ENCODE peak calls at places on chromosomes 16 and 17, in seven cellular contexts. One of them, this sample, is unnamed.

GRCh38 chr17:61846976-61847375 is 16.4 kb downstream of the BRIP1 start:
- DNase-seq in fibroblast of the aortic adventitia: no peak
- DNase-seq in left colon: no peak
- DNase-seq in NCI-H2081: no peak
- DNase-seq in endodermal cell: no peak
- DNase-seq in HS-5: no peak
- DNase-seq in activated CD4-positive, CD25-positive, alpha-beta regulatory T cell treated with anti-CD3 and anti-CD28 coated beads, Interleukin-2, amount 50 U/mL, for 72 hours: no peak
- DNase-seq in this sample: no peak

GRCh38 chr17:47119746-47120520 is 69.2 kb downstream of the CDC27 start:
- DNase-seq in NCI-H2081: no peak
- DNase-seq in HS-5: peak
- DNase-seq in activated CD4-positive, CD25-positive, alpha-beta regulatory T cell treated with anti-CD3 and anti-CD28 coated beads, Interleukin-2, amount 50 U/mL, for 72 hours: no peak
- DNase-seq in endodermal cell: no peak
- DNase-seq in fibroblast of the aortic adventitia: peak
- DNase-seq in left colon: no peak
- DNase-seq in this sample: no peak

GRCh38 chr16:75566889-75567255 is 693 bp downstream of the GABARAPL2 start:
- DNase-seq in left colon: peak
- DNase-seq in activated CD4-positive, CD25-positive, alpha-beta regulatory T cell treated with anti-CD3 and anti-CD28 coated beads, Interleukin-2, amount 50 U/mL, for 72 hours: no peak
- DNase-seq in fibroblast of the aortic adventitia: no peak
- DNase-seq in HS-5: no peak
- DNase-seq in endodermal cell: peak
- DNase-seq in NCI-H2081: no peak
- DNase-seq in this sample: no peak

GRCh38 chr16:86166414-86166813 is 267.5 kb downstream of the IRF8 start:
- DNase-seq in left colon: no peak
- DNase-seq in endodermal cell: no peak
- DNase-seq in activated CD4-positive, CD25-positive, alpha-beta regulatory T cell treated with anti-CD3 and anti-CD28 coated beads, Interleukin-2, amount 50 U/mL, for 72 hours: no peak
- DNase-seq in HS-5: no peak
- DNase-seq in NCI-H2081: no peak
- DNase-seq in fibroblast of the aortic adventitia: no peak
- DNase-seq in this sample: no peak

GRCh38 chr16:84266451-84266850 is 26.6 kb upstream of the KCNG4 start:
- DNase-seq in HS-5: no peak
- DNase-seq in endodermal cell: peak
- DNase-seq in activated CD4-positive, CD25-positive, alpha-beta regulatory T cell treated with anti-CD3 and anti-CD28 coated beads, Interleukin-2, amount 50 U/mL, for 72 hours: peak
- DNase-seq in NCI-H2081: peak
- DNase-seq in left colon: peak
- DNase-seq in fibroblast of the aortic adventitia: peak
- DNase-seq in this sample: peak

GRCh38 chr16:1193143-1193824 is 31.8 kb downstream of the TPSG1 start:
- DNase-seq in left colon: peak
- DNase-seq in HS-5: no peak
- DNase-seq in activated CD4-positive, CD25-positive, alpha-beta regulatory T cell treated with anti-CD3 and anti-CD28 coated beads, Interleukin-2, amount 50 U/mL, for 72 hours: no peak
- DNase-seq in NCI-H2081: peak
- DNase-seq in fibroblast of the aortic adventitia: no peak
- DNase-seq in endodermal cell: no peak
- DNase-seq in this sample: peak

GRCh38 chr17:63819585-63820537 is 7.4 kb upstream of the PSMC5 start:
- DNase-seq in activated CD4-positive, CD25-positive, alpha-beta regulatory T cell treated with anti-CD3 and anti-CD28 coated beads, Interleukin-2, amount 50 U/mL, for 72 hours: no peak
- DNase-seq in left colon: no peak
- DNase-seq in endodermal cell: peak
- DNase-seq in fibroblast of the aortic adventitia: no peak
- DNase-seq in HS-5: no peak
- DNase-seq in NCI-H2081: no peak
- DNase-seq in this sample: no peak

GRCh38 chr16:30805370-30806169 is 18.6 kb upstream of the ZNF629 start:
- DNase-seq in left colon: peak
- DNase-seq in activated CD4-positive, CD25-positive, alpha-beta regulatory T cell treated with anti-CD3 and anti-CD28 coated beads, Interleukin-2, amount 50 U/mL, for 72 hours: peak
- DNase-seq in fibroblast of the aortic adventitia: peak
- DNase-seq in endodermal cell: peak
- DNase-seq in HS-5: no peak
- DNase-seq in NCI-H2081: peak
- DNase-seq in this sample: peak

GRCh38 chr17:43599835-43600234 is 53.7 kb upstream of the ETV4 start:
- DNase-seq in fibroblast of the aortic adventitia: peak
- DNase-seq in NCI-H2081: no peak
- DNase-seq in endodermal cell: no peak
- DNase-seq in HS-5: peak
- DNase-seq in activated CD4-positive, CD25-positive, alpha-beta regulatory T cell treated with anti-CD3 and anti-CD28 coated beads, Interleukin-2, amount 50 U/mL, for 72 hours: no peak
- DNase-seq in left colon: no peak
- DNase-seq in this sample: no peak

GRCh38 chr17:78357687-78358537 is 2.0 kb downstream of the SOCS3 start:
- DNase-seq in fibroblast of the aortic adventitia: no peak
- DNase-seq in NCI-H2081: no peak
- DNase-seq in left colon: no peak
- DNase-seq in HS-5: no peak
- DNase-seq in endodermal cell: peak
- DNase-seq in activated CD4-positive, CD25-positive, alpha-beta regulatory T cell treated with anti-CD3 and anti-CD28 coated beads, Interleukin-2, amount 50 U/mL, for 72 hours: no peak
- DNase-seq in this sample: no peak

GRCh38 chr17:67998466-67998865 is 2.2 kb upstream of the C17orf58 start:
- DNase-seq in left colon: no peak
- DNase-seq in HS-5: no peak
- DNase-seq in activated CD4-positive, CD25-positive, alpha-beta regulatory T cell treated with anti-CD3 and anti-CD28 coated beads, Interleukin-2, amount 50 U/mL, for 72 hours: no peak
- DNase-seq in fibroblast of the aortic adventitia: no peak
- DNase-seq in NCI-H2081: no peak
- DNase-seq in endodermal cell: no peak
- DNase-seq in this sample: no peak

GRCh38 chr17:66283296-66283934 is 19.0 kb upstream of the PRKCA start:
- DNase-seq in left colon: no peak
- DNase-seq in NCI-H2081: no peak
- DNase-seq in endodermal cell: no peak
- DNase-seq in HS-5: no peak
- DNase-seq in activated CD4-positive, CD25-positive, alpha-beta regulatory T cell treated with anti-CD3 and anti-CD28 coated beads, Interleukin-2, amount 50 U/mL, for 72 hours: no peak
- DNase-seq in fibroblast of the aortic adventitia: no peak
- DNase-seq in this sample: no peak

GRCh38 chr16:23905027-23905426 is 69.2 kb downstream of the PRKCB start:
- DNase-seq in fibroblast of the aortic adventitia: peak
- DNase-seq in HS-5: peak
- DNase-seq in left colon: no peak
- DNase-seq in NCI-H2081: no peak
- DNase-seq in activated CD4-positive, CD25-positive, alpha-beta regulatory T cell treated with anti-CD3 and anti-CD28 coated beads, Interleukin-2, amount 50 U/mL, for 72 hours: no peak
- DNase-seq in endodermal cell: peak
- DNase-seq in this sample: no peak

This sample was measured in SHP77.